ENCODE peak calls at places on chromosomes 4 and X, in nine cellular contexts. One of them, this sample, is unnamed. For H3K9me2, the result is how much of the 10 kb centered on the place peaks cover.

GRCh38 chr4:90958256-90958895 is 831.2 kb downstream of the CCSER1 start:
- DNase-seq in OCI-LY7: no peak
- DNase-seq in PC-3: peak
- DNase-seq in GM23338: peak
- DNase-seq in GM23248: no peak
- DNase-seq in HCT116: peak
- DNase-seq in SK-N-SH: no peak
- DNase-seq in hepatocyte: peak
- DNase-seq in MM.1S: no peak
- DNase-seq in this sample: no peak

GRCh38 chr4:164904336-164904735 is 27.4 kb downstream of the APELA start:
- DNase-seq in GM23338: no peak
- DNase-seq in HCT116: no peak
- DNase-seq in SK-N-SH: no peak
- DNase-seq in hepatocyte: no peak
- DNase-seq in MM.1S: no peak
- DNase-seq in OCI-LY7: no peak
- DNase-seq in PC-3: no peak
- DNase-seq in GM23248: no peak
- DNase-seq in this sample: no peak

GRCh38 chrX:71178908-71179307 is 34.3 kb downstream of the NLGN3 start:
- DNase-seq in SK-N-SH: peak
- DNase-seq in OCI-LY7: peak
- DNase-seq in MM.1S: peak
- DNase-seq in HCT116: peak
- DNase-seq in GM23248: peak
- DNase-seq in hepatocyte: peak
- DNase-seq in GM23338: peak
- DNase-seq in PC-3: peak
- DNase-seq in this sample: peak

GRCh38 chr4:25457053-25457715 is 80.1 kb downstream of the ANAPC4 start:
- DNase-seq in GM23248: peak
- DNase-seq in hepatocyte: no peak
- DNase-seq in GM23338: no peak
- DNase-seq in OCI-LY7: no peak
- DNase-seq in PC-3: peak
- DNase-seq in HCT116: no peak
- DNase-seq in MM.1S: no peak
- DNase-seq in SK-N-SH: no peak
- DNase-seq in this sample: no peak

GRCh38 chr4:150096625-150097024 is 18.4 kb downstream of the DCLK2 start:
- DNase-seq in SK-N-SH: no peak
- DNase-seq in GM23338: no peak
- DNase-seq in PC-3: no peak
- DNase-seq in MM.1S: no peak
- DNase-seq in OCI-LY7: no peak
- DNase-seq in hepatocyte: no peak
- DNase-seq in GM23248: no peak
- DNase-seq in HCT116: no peak
- DNase-seq in this sample: no peak

GRCh38 chr4:6362896-6363295 is 93.2 kb downstream of the WFS1 start:
- DNase-seq in HCT116: no peak
- DNase-seq in GM23248: peak
- DNase-seq in hepatocyte: peak
- DNase-seq in PC-3: peak
- DNase-seq in MM.1S: peak
- DNase-seq in SK-N-SH: no peak
- DNase-seq in OCI-LY7: peak
- DNase-seq in GM23338: peak
- DNase-seq in this sample: peak

GRCh38 chr4:86358176-86358701 is 1.6 kb downstream of the MAPK10 start:
- DNase-seq in OCI-LY7: no peak
- DNase-seq in GM23338: no peak
- DNase-seq in GM23248: no peak
- DNase-seq in SK-N-SH: no peak
- DNase-seq in MM.1S: no peak
- DNase-seq in hepatocyte: peak
- DNase-seq in PC-3: no peak
- DNase-seq in HCT116: no peak
- DNase-seq in this sample: peak

GRCh38 chr4:133493776-133494175 is 344.7 kb downstream of the PCDH10 start:
- DNase-seq in hepatocyte: no peak
- DNase-seq in HCT116: no peak
- DNase-seq in MM.1S: no peak
- DNase-seq in GM23248: no peak
- DNase-seq in OCI-LY7: no peak
- DNase-seq in GM23338: no peak
- DNase-seq in SK-N-SH: no peak
- DNase-seq in PC-3: no peak
- DNase-seq in this sample: no peak

GRCh38 chrX:40090050-40090804 is 7.5 kb downstream of the BCOR start:
- DNase-seq in GM23248: peak
- DNase-seq in OCI-LY7: peak
- DNase-seq in GM23338: no peak
- DNase-seq in SK-N-SH: peak
- DNase-seq in PC-3: no peak
- DNase-seq in hepatocyte: peak
- DNase-seq in HCT116: no peak
- DNase-seq in MM.1S: no peak
- DNase-seq in this sample: no peak

GRCh38 chr4:88660446-88661294 is 37.0 kb downstream of the NAP1L5 start:
- DNase-seq in GM23248: peak
- DNase-seq in SK-N-SH: no peak
- DNase-seq in GM23338: no peak
- DNase-seq in MM.1S: no peak
- DNase-seq in hepatocyte: no peak
- DNase-seq in PC-3: peak
- DNase-seq in OCI-LY7: no peak
- DNase-seq in HCT116: no peak
- DNase-seq in this sample: no peak

GRCh38 chrX:154599531-154599930 is 14.6 kb downstream of the CTAG1A start:
- DNase-seq in MM.1S: no peak
- DNase-seq in GM23248: no peak
- DNase-seq in hepatocyte: no peak
- DNase-seq in PC-3: no peak
- DNase-seq in GM23338: no peak
- DNase-seq in OCI-LY7: no peak
- DNase-seq in SK-N-SH: no peak
- DNase-seq in HCT116: no peak
- DNase-seq in this sample: peak

GRCh38 chr4:4333265-4333706 is 43.2 kb downstream of the ZBTB49 start:
- DNase-seq in GM23248: peak
- DNase-seq in PC-3: peak
- DNase-seq in hepatocyte: peak
- DNase-seq in HCT116: no peak
- DNase-seq in SK-N-SH: no peak
- DNase-seq in MM.1S: no peak
- DNase-seq in GM23338: no peak
- DNase-seq in OCI-LY7: no peak
- DNase-seq in this sample: no peak

GRCh38 chrX:9019151-9019550 is 14.8 kb downstream of the FAM9B start:
- DNase-seq in hepatocyte: no peak
- DNase-seq in HCT116: no peak
- DNase-seq in GM23248: peak
- DNase-seq in GM23338: no peak
- DNase-seq in SK-N-SH: no peak
- DNase-seq in OCI-LY7: no peak
- DNase-seq in MM.1S: no peak
- DNase-seq in PC-3: no peak
- DNase-seq in this sample: no peak

GRCh38 chr4:75653845-75654503 is 19.2 kb downstream of the G3BP2 start:
- DNase-seq in HCT116: no peak
- DNase-seq in hepatocyte: peak
- DNase-seq in SK-N-SH: peak
- DNase-seq in PC-3: peak
- DNase-seq in MM.1S: no peak
- DNase-seq in GM23248: peak
- DNase-seq in GM23338: peak
- DNase-seq in OCI-LY7: no peak
- DNase-seq in this sample: no peak

DNA sequence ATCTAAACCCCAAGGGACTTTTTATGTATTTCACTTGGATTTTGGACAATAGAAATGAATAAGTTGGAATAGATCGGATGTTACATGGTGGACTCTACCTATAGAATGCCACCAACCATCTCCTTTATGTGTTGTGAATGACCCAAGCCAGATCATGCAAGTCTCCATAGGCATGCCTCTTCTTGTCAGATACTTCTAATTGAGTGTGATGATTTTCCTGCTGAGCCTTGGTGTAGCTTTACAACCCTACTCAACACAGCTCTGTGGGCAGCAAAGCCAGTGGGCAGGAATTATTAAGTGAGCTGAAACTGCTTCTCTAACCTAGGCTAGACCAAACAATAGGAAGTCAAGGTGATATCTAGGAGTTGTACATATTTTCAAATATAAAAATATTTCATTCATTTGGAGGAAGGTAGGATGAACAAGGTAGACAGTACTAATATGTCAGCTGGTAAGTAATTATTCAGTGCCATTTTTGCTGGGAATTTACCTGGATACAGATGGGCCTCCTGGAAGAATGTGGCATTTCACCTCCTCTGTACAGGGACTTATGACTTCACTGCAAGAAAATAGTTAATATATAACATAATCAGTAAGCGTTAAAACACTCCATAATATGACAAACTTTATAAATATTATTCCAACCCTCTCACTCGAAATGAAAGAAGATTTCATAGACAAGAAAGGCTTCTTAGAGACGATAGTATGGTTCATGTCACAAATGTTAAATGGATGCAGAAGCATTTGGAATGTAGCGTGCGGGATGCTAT is 298.0 kb upstream of the FAT1 start:
- DNase-seq in PC-3: no peak
- DNase-seq in GM23338: no peak
- DNase-seq in MM.1S: no peak
- DNase-seq in SK-N-SH: no peak
- DNase-seq in hepatocyte: no peak
- DNase-seq in HCT116: no peak
- DNase-seq in OCI-LY7: no peak
- DNase-seq in GM23248: no peak
- DNase-seq in this sample: no peak
- H3K9me2 ChIP-seq in PC-3: under half
- H3K9me2 ChIP-seq in GM23338: under half
- H3K9me2 ChIP-seq in MM.1S: under half
- H3K9me2 ChIP-seq in SK-N-SH: under half
- H3K9me2 ChIP-seq in hepatocyte: under half
- H3K9me2 ChIP-seq in HCT116: under half
- H3K9me2 ChIP-seq in OCI-LY7: under half
- H3K9me2 ChIP-seq in GM23248: under half
- H3K9me2 ChIP-seq in this sample: under half

GRCh38 chrX:1295550-1295949 is 26.9 kb downstream of the CSF2RA start:
- DNase-seq in PC-3: no peak
- DNase-seq in OCI-LY7: no peak
- DNase-seq in GM23338: no peak
- DNase-seq in GM23248: no peak
- DNase-seq in SK-N-SH: no peak
- DNase-seq in HCT116: no peak
- DNase-seq in hepatocyte: no peak
- DNase-seq in MM.1S: no peak
- DNase-seq in this sample: no peak

GRCh38 chrX:1294301-1295067 is 25.9 kb downstream of the CSF2RA start:
- DNase-seq in GM23248: no peak
- DNase-seq in PC-3: no peak
- DNase-seq in SK-N-SH: no peak
- DNase-seq in HCT116: no peak
- DNase-seq in hepatocyte: no peak
- DNase-seq in GM23338: no peak
- DNase-seq in OCI-LY7: no peak
- DNase-seq in MM.1S: no peak
- DNase-seq in this sample: no peak

GRCh38 chrX:1305411-1305810 is 31.2 kb upstream of the IL3RA start:
- DNase-seq in HCT116: no peak
- DNase-seq in hepatocyte: no peak
- DNase-seq in OCI-LY7: no peak
- DNase-seq in MM.1S: no peak
- DNase-seq in PC-3: no peak
- DNase-seq in SK-N-SH: no peak
- DNase-seq in GM23248: no peak
- DNase-seq in GM23338: no peak
- DNase-seq in this sample: no peak

DNA sequence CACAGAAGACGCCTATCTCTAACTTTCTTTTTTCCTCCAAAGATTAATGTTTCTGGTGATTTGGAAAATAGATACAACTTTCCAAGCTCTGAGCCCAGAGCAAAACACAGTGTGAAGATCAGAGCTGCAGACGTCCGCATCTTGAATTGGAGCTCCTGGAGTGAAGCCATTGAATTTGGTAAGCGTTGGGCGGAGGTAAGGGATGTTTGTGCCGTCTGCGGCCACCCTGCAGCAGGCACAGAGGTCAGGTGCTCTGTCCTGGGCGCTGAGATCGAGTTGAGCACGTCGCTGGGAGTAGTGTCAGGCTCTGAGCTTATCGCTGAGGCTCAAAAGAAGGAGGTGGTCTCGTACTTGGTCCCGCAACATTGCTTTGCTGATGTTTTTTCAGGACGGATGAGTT is 31.8 kb downstream of the CSF2RA start:
- DNase-seq in PC-3: no peak
- DNase-seq in HCT116: no peak
- DNase-seq in MM.1S: no peak
- DNase-seq in hepatocyte: no peak
- DNase-seq in SK-N-SH: no peak
- DNase-seq in GM23248: no peak
- DNase-seq in GM23338: peak
- DNase-seq in OCI-LY7: no peak
- DNase-seq in this sample: no peak
- H3K9me2 ChIP-seq in PC-3: under half
- H3K9me2 ChIP-seq in HCT116: under half
- H3K9me2 ChIP-seq in MM.1S: under half
- H3K9me2 ChIP-seq in hepatocyte: under half
- H3K9me2 ChIP-seq in SK-N-SH: under half
- H3K9me2 ChIP-seq in GM23248: under half
- H3K9me2 ChIP-seq in GM23338: under half
- H3K9me2 ChIP-seq in OCI-LY7: under half
- H3K9me2 ChIP-seq in this sample: under half

DNA sequence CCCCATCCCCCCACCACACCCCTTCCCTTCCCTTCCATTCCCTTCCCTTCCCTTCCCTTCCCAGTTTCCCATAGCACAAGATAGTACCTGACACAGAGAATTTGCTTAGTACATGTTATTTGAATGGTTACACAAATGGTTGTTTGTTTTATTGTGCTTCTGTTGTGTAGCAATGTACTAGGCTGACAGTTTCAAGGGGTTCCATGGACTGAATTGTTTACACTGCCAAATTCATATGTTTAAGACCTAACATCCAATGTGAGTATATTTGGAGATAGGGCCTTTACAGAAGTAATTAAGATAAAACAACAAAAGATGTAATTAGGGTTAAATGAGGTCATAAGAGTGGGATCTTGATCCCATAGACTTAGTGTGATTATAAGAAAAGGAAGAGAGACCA is 133.5 kb downstream of the FRAS1 start:
- DNase-seq in GM23338: no peak
- DNase-seq in hepatocyte: no peak
- DNase-seq in GM23248: no peak
- DNase-seq in PC-3: no peak
- DNase-seq in MM.1S: no peak
- DNase-seq in OCI-LY7: no peak
- DNase-seq in HCT116: no peak
- DNase-seq in SK-N-SH: no peak
- DNase-seq in this sample: no peak
- H3K9me2 ChIP-seq in GM23338: under half
- H3K9me2 ChIP-seq in hepatocyte: under half
- H3K9me2 ChIP-seq in GM23248: under half
- H3K9me2 ChIP-seq in PC-3: under half
- H3K9me2 ChIP-seq in MM.1S: under half
- H3K9me2 ChIP-seq in OCI-LY7: under half
- H3K9me2 ChIP-seq in HCT116: under half
- H3K9me2 ChIP-seq in SK-N-SH: under half
- H3K9me2 ChIP-seq in this sample: under half

GRCh38 chr4:40606239-40606767 is 23.4 kb downstream of the RBM47 start:
- DNase-seq in PC-3: no peak
- DNase-seq in HCT116: no peak
- DNase-seq in SK-N-SH: no peak
- DNase-seq in OCI-LY7: peak
- DNase-seq in hepatocyte: no peak
- DNase-seq in MM.1S: no peak
- DNase-seq in GM23248: no peak
- DNase-seq in GM23338: peak
- DNase-seq in this sample: no peak
- H3K9me2 ChIP-seq in PC-3: under half
- H3K9me2 ChIP-seq in HCT116: under half
- H3K9me2 ChIP-seq in SK-N-SH: under half
- H3K9me2 ChIP-seq in OCI-LY7: under half
- H3K9me2 ChIP-seq in hepatocyte: under half
- H3K9me2 ChIP-seq in MM.1S: under half
- H3K9me2 ChIP-seq in GM23248: under half
- H3K9me2 ChIP-seq in GM23338: under half
- H3K9me2 ChIP-seq in this sample: under half